ENCODE peak calls at places on chromosome 3, in eight cellular contexts. Z is fibroblast of lung, L is esophagus squamous epithelium, T is progenitor cell of endocrine pancreas, A is RWPE1, Y is tibial artery, E is fibroblast of mammary gland, Q is HFF-Myc. C is an unnamed sample.

GRCh38 chr3:15007681-15008141 is 57.4 kb downstream of the MRPS25 start:
- DNase-seq in T (no peak), Z (peak), E (peak), Y (no peak), A (no peak), L (no peak), Q (no peak), C (peak)

GRCh38 chr3:32885283-32885935 is 66.0 kb upstream of the CCR4 start:
- DNase-seq in A (no peak), T (no peak), Q (no peak), Y (no peak), E (no peak), L (no peak), Z (no peak), C (no peak)

GRCh38 chr3:55899887-55900286 is 412.8 kb upstream of the WNT5A start:
- DNase-seq in E (no peak), Q (no peak), A (peak), Z (no peak), Y (no peak), L (no peak), T (no peak), C (no peak)

GRCh38 chr3:117548600-117548999 is 839.0 kb downstream of the TUSC7 start:
- DNase-seq in Q (no peak), T (no peak), Z (no peak), Y (no peak), E (peak), A (no peak), L (no peak), C (no peak)

GRCh38 chr3:183253961-183254815 is 1.1 kb downstream of the B3GNT5 start:
- DNase-seq in A (no peak), Q (no peak), Z (peak), E (no peak), Y (peak), L (no peak), T (peak), C (no peak)

GRCh38 chr3:177279118-177279815 is 82.0 kb upstream of the TBL1XR1 start:
- DNase-seq in E (no peak), Q (no peak), L (no peak), A (no peak), Z (peak), Y (no peak), T (no peak), C (no peak)

GRCh38 chr3:147361671-147362420 is 44.5 kb downstream of the ZIC4 start:
- DNase-seq in A (no peak), Y (no peak), T (peak), Z (no peak), L (no peak), Q (peak), E (peak), C (no peak)

GRCh38 chr3:14716593-14716992 is 41.7 kb downstream of the C3orf20 start:
- DNase-seq in Q (no peak), A (no peak), T (no peak), E (peak), Y (no peak), Z (peak), L (no peak), C (no peak)

GRCh38 chr3:2535206-2535605 is 436.5 kb downstream of the CNTN4 start:
- DNase-seq in Z (no peak), Q (no peak), L (no peak), Y (no peak), E (no peak), A (no peak), T (no peak), C (no peak)

GRCh38 chr3:112752092-112752512 is 94.6 kb downstream of the CD200R1L start:
- DNase-seq in A (no peak), L (no peak), Q (peak), Y (no peak), E (peak), T (no peak), Z (peak), C (peak)

DNA sequence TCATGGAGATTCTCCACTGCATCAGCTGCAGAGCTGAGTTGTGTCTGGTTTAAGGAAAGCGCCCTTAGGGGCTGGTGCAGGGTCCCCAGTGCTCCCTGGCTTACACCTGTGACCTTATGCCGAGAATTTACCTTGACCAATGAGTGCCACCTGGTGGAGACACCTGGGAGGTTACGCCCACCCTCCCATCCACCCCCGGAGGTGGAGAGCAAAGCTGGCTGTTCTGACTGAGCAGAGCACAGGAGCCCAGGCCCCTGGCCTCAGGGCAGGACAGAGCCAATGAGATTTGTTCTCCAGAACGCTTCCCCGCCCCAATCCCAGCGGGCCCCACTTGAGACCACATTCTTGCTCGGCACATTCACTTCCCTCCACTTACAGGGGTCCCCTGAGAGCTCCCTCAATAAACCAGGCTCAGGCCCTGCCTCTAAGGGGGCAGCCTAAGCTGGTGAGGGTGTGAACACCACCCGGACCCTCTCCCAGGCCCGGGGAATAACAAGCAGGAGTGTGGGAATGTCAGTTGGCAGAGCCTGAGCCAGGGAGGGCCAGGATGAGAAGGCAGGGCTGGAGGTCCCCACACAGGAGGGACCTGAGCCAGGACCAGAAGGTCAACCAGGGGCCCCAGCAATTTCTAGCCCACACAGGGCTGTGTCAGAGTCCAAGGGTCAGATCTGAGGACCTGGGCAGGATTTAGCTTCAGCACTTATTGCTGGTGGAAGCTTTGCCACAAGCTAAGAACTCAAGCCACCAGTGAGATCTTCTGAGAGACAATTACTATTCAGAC is 117.1 kb downstream of the TPRA1 start:
- DNase-seq in Q (no peak), E (no peak), T (peak), A (peak), Y (no peak), Z (no peak), L (no peak), C (no peak)
- TF ChIP-seq CTCF in Q (peak), E (peak), T (peak), A (no peak), Y (no peak), Z (no peak), L (no peak), C (no peak)

GRCh38 chr3:46409735-46410489 is 2.9 kb downstream of the CCRL2 start:
- DNase-seq in L (no peak), A (no peak), Z (no peak), Q (no peak), Y (no peak), T (no peak), E (no peak), C (no peak)

GRCh38 chr3:46410669-46411068 is 3.6 kb downstream of the CCRL2 start:
- DNase-seq in L (no peak), Z (peak), A (no peak), T (no peak), E (no peak), Q (no peak), Y (no peak), C (no peak)

GRCh38 chr3:46406786-46407611 is at the start of the genes CCR5AS and CCRL2:
- DNase-seq in T (no peak), E (peak), Q (no peak), Z (peak), Y (peak), A (peak), L (peak), C (no peak)

GRCh38 chr3:46407976-46408375 is 917 bp downstream of the CCRL2 start:
- DNase-seq in T (no peak), A (no peak), E (no peak), Y (no peak), Z (no peak), Q (no peak), L (no peak), C (no peak)

DNA sequence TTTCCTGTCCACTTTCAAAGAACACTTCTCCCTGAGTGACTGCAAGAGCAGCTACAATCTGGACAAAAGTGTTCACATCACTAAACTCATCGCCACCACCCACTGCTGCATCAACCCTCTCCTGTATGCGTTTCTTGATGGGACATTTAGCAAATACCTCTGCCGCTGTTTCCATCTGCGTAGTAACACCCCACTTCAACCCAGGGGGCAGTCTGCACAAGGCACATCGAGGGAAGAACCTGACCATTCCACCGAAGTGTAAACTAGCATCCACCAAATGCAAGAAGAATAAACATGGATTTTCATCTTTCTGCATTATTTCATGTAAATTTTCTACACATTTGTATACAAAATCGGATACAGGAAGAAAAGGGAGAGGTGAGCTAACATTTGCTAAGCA is 1.8 kb downstream of the CCRL2 start:
- DNase-seq in E (no peak), Z (no peak), L (no peak), T (no peak), Y (no peak), Q (no peak), A (no peak), C (no peak)
- TF ChIP-seq CTCF in E (no peak), Z (no peak), L (no peak), T (no peak), Y (no peak), Q (no peak), A (no peak), C (no peak)

GRCh38 chr3:8239718-8240698 is 261.6 kb upstream of the LMCD1 start:
- DNase-seq in A (peak), T (peak), E (peak), L (no peak), Q (peak), Z (peak), Y (no peak), C (peak)
- TF ChIP-seq CTCF in A (peak), T (peak), E (peak), L (peak), Q (peak), Z (peak), Y (peak), C (peak)

GRCh38 chr3:130894130-130894872 is 417 bp downstream of the ATP2C1 start:
- DNase-seq in T (peak), Z (peak), L (no peak), Y (peak), Q (no peak), A (peak), E (no peak), C (no peak)

GRCh38 chr3:130895690-130896089 is 1.8 kb downstream of the ATP2C1 start:
- DNase-seq in L (no peak), E (no peak), Q (no peak), T (no peak), Z (no peak), A (no peak), Y (no peak), C (no peak)

GRCh38 chr3:130892759-130893239 is 1.1 kb upstream of the ATP2C1 start:
- DNase-seq in Z (peak), T (peak), E (peak), Y (peak), A (peak), L (peak), Q (peak), C (peak)

GRCh38 chr3:130894873-130895330 is 1.0 kb downstream of the ATP2C1 start:
- DNase-seq in Z (peak), T (no peak), E (peak), Y (no peak), A (no peak), Q (no peak), L (no peak), C (no peak)

DNA sequence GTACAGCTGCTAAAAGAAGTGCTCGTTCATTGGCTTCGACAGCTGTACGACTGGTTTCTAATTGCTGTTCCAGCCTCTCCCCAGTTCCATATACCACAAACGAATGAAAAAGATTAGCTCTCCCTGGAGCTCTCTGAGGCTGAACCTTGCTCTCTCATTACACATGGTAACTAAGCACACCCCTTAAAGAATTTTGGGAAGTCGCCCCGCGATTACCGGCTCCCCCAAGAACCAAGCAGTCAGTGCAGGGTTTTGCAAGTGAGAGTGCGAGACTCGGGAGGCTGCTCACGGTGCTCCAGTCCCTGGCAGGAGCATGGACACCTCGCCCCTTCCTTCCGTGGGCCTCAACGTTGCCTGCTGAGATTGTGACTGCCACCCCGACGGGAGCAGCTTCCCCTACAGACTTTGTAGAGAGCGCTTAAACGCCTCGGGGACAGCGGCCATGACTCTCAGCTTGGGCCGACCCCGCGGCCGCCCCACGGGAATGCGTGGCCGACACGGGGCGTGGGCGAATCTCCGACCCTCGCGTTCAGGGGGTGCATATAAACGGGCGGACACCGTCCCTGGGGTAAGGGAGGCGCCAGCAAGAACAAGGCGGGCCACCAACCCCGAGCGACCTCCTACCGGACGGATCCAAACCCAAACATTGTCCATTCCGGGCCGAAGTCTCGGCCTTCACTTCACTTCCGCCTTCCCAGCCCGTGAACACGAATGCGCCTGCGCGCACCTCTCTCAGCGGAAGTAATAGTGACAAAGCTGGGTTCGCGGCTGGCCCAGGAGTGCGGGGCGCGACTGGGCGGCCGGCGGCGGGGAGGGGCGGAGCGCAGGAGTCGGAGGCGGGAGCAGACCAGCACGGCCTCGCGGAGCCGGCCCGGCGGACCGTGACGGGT is at the start of gene ATP2C1:
- DNase-seq in L (peak), Z (peak), A (peak), Q (peak), T (peak), Y (peak), E (peak), C (peak)
- TF ChIP-seq CTCF in L (no peak), Z (peak), A (peak), Q (no peak), T (peak), Y (no peak), E (no peak), C (no peak)

DNA sequence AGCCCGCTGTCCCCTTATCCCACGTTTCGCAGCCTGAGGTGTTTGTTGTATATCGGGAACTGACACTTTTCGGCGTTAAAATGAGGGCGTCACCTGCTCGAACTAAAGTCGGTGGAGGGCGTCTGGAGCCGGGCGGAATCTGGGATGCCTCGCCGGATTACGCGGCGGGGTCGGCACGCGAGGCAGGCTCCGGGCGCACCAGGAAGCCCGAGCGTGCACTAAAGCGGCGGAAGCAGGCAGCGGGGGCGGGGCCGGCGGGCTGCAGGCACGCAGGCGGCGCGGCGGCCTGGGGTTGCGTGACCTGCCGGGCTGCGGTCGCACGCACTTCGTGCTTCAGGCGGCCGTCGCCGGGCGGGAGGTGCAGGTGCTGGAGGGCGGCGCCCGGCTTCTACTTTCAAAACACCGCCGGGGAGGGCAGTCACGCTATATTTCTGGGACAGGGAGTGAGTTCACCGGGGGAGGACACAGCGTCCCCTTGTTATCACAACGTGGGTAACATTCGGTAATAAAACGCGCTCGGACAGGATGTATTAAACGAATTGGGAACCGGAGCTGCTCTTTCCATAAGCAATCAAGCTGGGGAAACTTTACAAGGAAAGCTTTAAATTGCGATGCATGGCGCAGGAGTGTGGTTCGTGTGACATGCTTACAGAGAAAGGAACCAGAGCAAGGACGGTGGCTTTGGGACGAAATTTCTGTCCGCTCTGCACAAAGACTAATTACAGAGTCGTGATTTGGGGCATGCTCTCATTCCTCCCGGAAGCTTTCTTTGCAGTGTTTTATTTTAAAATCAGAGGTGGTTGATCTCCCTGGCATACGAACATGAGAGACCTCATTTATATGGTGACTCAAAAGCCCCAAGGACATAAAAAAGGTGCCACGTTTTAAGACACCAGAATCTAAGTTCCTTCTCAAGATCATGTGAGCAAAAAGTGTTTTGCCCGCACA is 9.1 kb upstream of the LEKR1 start:
- DNase-seq in E (peak), A (peak), Y (peak), Q (peak), Z (peak), T (peak), L (peak), C (peak)
- TF ChIP-seq CTCF in E (no peak), A (no peak), Y (peak), Q (no peak), Z (no peak), T (no peak), L (no peak), C (peak)

DNA sequence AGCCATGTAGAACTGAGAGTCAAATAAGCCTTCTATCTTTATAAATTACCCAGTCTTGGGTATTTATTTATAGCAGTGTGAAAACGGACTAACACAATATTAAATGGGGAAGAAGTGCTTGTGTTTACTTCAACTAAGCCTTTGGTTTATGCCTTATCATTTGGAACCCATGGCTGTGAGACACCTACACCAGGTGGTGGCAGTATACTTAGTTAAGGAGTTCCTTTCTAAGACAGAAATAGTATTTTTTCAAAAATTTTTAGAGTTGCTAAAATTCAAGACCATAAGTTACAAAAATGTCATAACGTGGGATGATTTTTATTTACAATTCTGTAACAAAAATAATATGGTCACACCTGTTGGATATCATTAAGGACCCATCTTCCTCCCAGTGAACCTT is 354.5 kb upstream of the SOX14 start:
- DNase-seq in A (no peak), E (no peak), T (no peak), Q (no peak), L (no peak), Z (no peak), Y (no peak), C (no peak)
- TF ChIP-seq CTCF in A (no peak), E (no peak), T (peak), Q (no peak), L (no peak), Z (no peak), Y (no peak), C (no peak)

DNA sequence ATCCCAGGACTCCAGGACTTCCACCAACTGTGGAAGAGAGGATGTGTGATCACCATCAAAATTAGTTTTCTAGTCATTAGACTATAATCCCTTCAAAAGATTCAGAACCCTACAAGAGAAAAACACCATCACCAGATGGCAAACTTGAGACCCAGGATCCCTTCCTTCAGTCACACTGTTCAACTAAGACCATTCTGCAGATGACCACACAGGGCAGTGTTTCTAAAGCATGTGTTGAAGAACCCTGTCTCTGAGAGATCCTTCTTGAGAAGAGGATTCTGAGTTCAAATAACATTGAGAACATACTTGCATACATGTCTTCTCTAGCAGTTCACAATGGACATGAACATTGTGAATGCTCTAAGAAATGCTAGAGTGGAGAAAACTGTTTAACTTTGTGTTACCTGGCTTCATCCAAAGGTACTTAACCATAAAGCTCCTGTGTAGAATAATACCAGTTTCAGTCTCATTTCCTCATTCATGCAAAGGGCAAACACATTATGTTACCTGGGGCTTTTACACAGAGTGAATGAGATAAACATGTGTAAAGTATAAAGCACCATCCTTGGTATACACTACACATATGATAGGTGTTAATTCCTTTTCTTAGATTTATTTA is 2.4 kb upstream of the ADGRG7 start:
- DNase-seq in T (no peak), L (no peak), A (no peak), Q (no peak), Y (no peak), Z (no peak), E (no peak), C (no peak)
- TF ChIP-seq CTCF in T (no peak), L (no peak), A (no peak), Q (no peak), Y (no peak), Z (no peak), E (no peak), C (no peak)

DNA sequence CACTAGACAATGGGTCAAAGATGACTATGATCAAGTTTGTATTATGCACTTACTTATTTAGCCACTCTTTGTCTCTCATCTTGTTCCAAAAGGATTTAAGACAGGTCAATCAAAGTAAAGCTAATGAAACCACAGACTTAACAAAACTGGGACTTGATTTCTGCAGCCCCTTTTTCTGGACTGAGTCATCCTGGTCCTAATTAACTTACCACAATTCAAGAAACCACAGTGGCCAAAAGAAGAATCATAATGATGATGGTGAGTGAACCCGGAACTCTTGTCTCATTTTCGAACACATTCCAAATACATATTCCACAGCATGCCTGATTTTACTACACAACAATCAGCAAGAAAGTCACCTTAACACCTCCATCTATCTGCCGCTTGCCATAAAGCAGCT is 1333.0 kb downstream of the ROBO1 start:
- DNase-seq in A (no peak), Z (peak), E (no peak), L (no peak), Q (no peak), Y (no peak), T (no peak), C (no peak)
- TF ChIP-seq CTCF in A (no peak), Z (no peak), E (no peak), L (no peak), Q (no peak), Y (no peak), T (no peak), C (no peak)